ENCODE peak calls at places on chromosomes 11 and 22, in seven cellular contexts. H is dorsolateral prefrontal cortex, B is psoas muscle, C is mucosa of descending colon, W is right cardiac atrium, U is Peyer's patch, L is sigmoid colon. D is an unnamed sample.

GRCh38 chr11:102806296-102806695 is 8.3 kb upstream of the MMP1 start:
- DNase-seq in W (no peak), L (no peak), H (no peak), C (no peak), U (no peak), B (no peak), D (no peak)

GRCh38 chr11:95589893-95590612 is 199.5 kb downstream of the FAM76B start:
- DNase-seq in C (no peak), B (no peak), W (no peak), U (no peak), L (no peak), H (no peak), D (no peak)

GRCh38 chr11:10514210-10514609 is 26.8 kb downstream of the RNF141 start:
- DNase-seq in H (no peak), L (no peak), C (no peak), W (no peak), U (no peak), B (no peak), D (no peak)

GRCh38 chr11:124867700-124868099 is 2.5 kb downstream of the ROBO3 start:
- DNase-seq in H (no peak), L (peak; percentile 63), C (peak; percentile 39), B (no peak), W (peak; percentile 47), U (no peak), D (no peak)

GRCh38 chr11:67382481-67383136 is 9.2 kb upstream of the RAD9A start:
- DNase-seq in W (peak; percentile 92), U (peak; percentile 94), C (peak; percentile 90), L (peak; percentile 90), B (peak; percentile 80), H (peak; percentile 88), D (peak; percentile 64)

GRCh38 chr22:45757068-45757467 is 85.4 kb downstream of the ATXN10 start:
- DNase-seq in H (peak; percentile 47), C (no peak), L (peak; percentile 71), W (peak; percentile 73), U (no peak), B (no peak), D (no peak)

GRCh38 chr11:119709638-119710346 is 19.2 kb downstream of the NECTIN1 start:
- DNase-seq in H (peak; percentile 75), L (no peak), W (peak; percentile 62), U (no peak), C (no peak), B (no peak), D (peak; percentile 81)

GRCh38 chr22:17706451-17706900 is 67.8 kb downstream of the BID start:
- DNase-seq in L (peak; percentile 75), H (no peak), C (peak; percentile 42), U (peak; percentile 65), W (peak; percentile 49), B (no peak), D (peak; percentile 79)

GRCh38 chr11:29333993-29334780 is 682.6 kb downstream of the KCNA4 start:
- DNase-seq in W (no peak), U (no peak), L (no peak), H (no peak), B (no peak), C (no peak), D (peak; percentile 11)

GRCh38 chr11:74084796-74085541 is 76.1 kb upstream of the UCP3 start:
- DNase-seq in H (no peak), L (no peak), U (no peak), B (no peak), C (no peak), W (no peak), D (no peak)

GRCh38 chr22:47092896-47093311 is 330.5 kb downstream of the TBC1D22A start:
- DNase-seq in L (no peak), B (no peak), C (no peak), W (no peak), U (peak; percentile 33), H (no peak), D (no peak)

GRCh38 chr22:17943533-17944204 is 80.7 kb downstream of the MICAL3 start:
- DNase-seq in U (no peak), B (no peak), H (no peak), C (no peak), L (no peak), W (no peak), D (no peak)

GRCh38 chr11:117144477-117145392 is 648 bp downstream of the PAFAH1B2 start:
- DNase-seq in H (no peak), W (peak; percentile 86), L (peak; percentile 82), C (peak; percentile 79), B (peak; percentile 53), U (peak; percentile 69), D (peak; percentile 24)

GRCh38 chr11:68839054-68839865 is 2.5 kb downstream of the CPT1A start:
- DNase-seq in C (peak; percentile 99), W (peak; percentile 98), L (peak; percentile 98), B (peak; percentile 97), H (peak; percentile 87), U (peak; percentile 98), D (peak; percentile 91)

GRCh38 chr11:132943325-132943736 is 589.0 kb downstream of the OPCML start:
- DNase-seq in H (no peak), L (no peak), U (no peak), C (no peak), B (no peak), W (no peak), D (no peak)
- H3K4me3 ChIP-seq in H (peak overlapping the region; percentile 63), L (peak overlapping the region; percentile 25), U (peak overlapping the region; percentile 39), C (no peak overlapping the region), B (peak overlapping the region; percentile 30), W (peak overlapping the region; percentile 59), D (no peak overlapping the region)

GRCh38 chr22:31139866-31140716 is at the start of gene PLA2G3:
- DNase-seq in C (no peak), B (no peak), H (no peak), U (no peak), L (no peak), W (no peak), D (no peak)
- H3K4me3 ChIP-seq in C (no peak within 1 kb of the TSS), B (no peak within 1 kb of the TSS), H (no peak within 1 kb of the TSS), U (no peak within 1 kb of the TSS), L (no peak within 1 kb of the TSS), W (no peak within 1 kb of the TSS), D (no peak within 1 kb of the TSS)

GRCh38 chr22:36369922-36370781 is 17.6 kb downstream of the MYH9 start:
- DNase-seq in H (no peak), U (peak; percentile 84), L (peak; percentile 86), B (peak; percentile 34), W (peak; percentile 76), C (peak; percentile 77), D (no peak)

GRCh38 chr22:36367479-36367878 is 20.3 kb downstream of the MYH9 start:
- DNase-seq in L (no peak), B (no peak), W (no peak), U (no peak), H (no peak), C (no peak), D (no peak)

GRCh38 chr22:36367066-36367465 is 20.7 kb downstream of the MYH9 start:
- DNase-seq in C (no peak), U (no peak), W (peak; percentile 36), H (no peak), L (no peak), B (no peak), D (no peak)

GRCh38 chr22:36369004-36369921 is 18.5 kb downstream of the MYH9 start:
- DNase-seq in W (peak; percentile 46), B (no peak), C (no peak), U (no peak), H (no peak), L (no peak), D (no peak)

GRCh38 chr22:36368359-36368983 is 19.3 kb downstream of the MYH9 start:
- DNase-seq in H (no peak), L (no peak), B (no peak), C (no peak), U (peak; percentile 66), W (no peak), D (no peak)
- H3K4me3 ChIP-seq in H (no peak overlapping the region), L (peak overlapping the region; percentile 4), B (peak overlapping the region; percentile 6), C (no peak overlapping the region), U (peak overlapping the region; percentile 27), W (no peak overlapping the region), D (no peak overlapping the region)

GRCh38 chr11:44876194-44876723 is 74.4 kb downstream of the TP53I11 start:
- DNase-seq in U (no peak), H (no peak), W (no peak), C (no peak), L (no peak), B (no peak), D (no peak)

GRCh38 chr11:44878696-44879095 is 72.0 kb downstream of the TP53I11 start:
- DNase-seq in L (no peak), C (no peak), H (no peak), U (no peak), W (no peak), B (no peak), D (no peak)

GRCh38 chr11:44879432-44879831 is 71.3 kb downstream of the TP53I11 start:
- DNase-seq in C (no peak), U (no peak), B (no peak), H (no peak), W (no peak), L (no peak), D (no peak)

GRCh38 chr11:44876923-44877322 is 73.8 kb downstream of the TP53I11 start:
- DNase-seq in B (no peak), U (no peak), W (no peak), H (no peak), L (no peak), C (no peak), D (no peak)

DNA sequence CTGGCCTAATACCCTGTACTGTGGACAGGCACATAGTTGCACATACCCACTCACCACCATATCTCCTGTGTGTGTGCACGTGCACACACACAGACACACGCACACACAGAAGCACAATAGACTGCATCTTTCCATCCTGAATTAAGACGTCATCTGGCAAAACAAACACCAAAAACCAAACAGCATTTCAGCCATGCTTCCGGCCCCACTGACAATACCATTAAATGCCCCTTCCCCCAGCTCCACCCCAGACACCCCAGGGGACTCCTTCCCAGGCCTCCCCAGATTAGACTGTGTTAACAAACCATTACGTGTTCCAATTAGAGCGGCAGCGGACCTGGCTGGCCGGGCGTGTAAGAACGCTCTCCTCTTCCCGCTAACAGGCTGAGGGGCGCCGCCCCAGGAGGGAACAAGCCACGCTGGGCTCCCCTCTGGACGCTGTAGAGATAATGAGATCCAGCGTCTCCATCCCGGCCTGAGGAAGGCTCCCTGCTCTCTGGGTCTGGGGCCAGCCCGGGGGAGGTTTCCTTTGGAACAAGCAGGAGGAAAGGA is 72.7 kb downstream of the TP53I11 start:
- DNase-seq in H (no peak), B (no peak), W (peak; percentile 75), C (no peak), U (no peak), L (no peak), D (no peak)
- H3K4me3 ChIP-seq in H (no peak overlapping the region), B (no peak overlapping the region), W (no peak overlapping the region), C (no peak overlapping the region), U (no peak overlapping the region), L (no peak overlapping the region), D (no peak overlapping the region)

GRCh38 chr22:50468626-50469025 is 6.2 kb downstream of the SBF1 start:
- DNase-seq in L (no peak), H (no peak), B (no peak), U (no peak), C (no peak), W (no peak), D (no peak)
- H3K4me3 ChIP-seq in L (no peak overlapping the region), H (no peak overlapping the region), B (no peak overlapping the region), U (no peak overlapping the region), C (no peak overlapping the region), W (no peak overlapping the region), D (peak overlapping the region; percentile 44)

D was measured in Jurkat, Clone E6-1.